ENCODE peak calls at places on chromosome 1, in five cellular contexts. O is hypothalamus; K is NCI-H774; V is stimulated activated CD8-positive, alpha-beta memory T cell treated with anti-CD3 and anti-CD28 coated beads, Interleukin-4, amount 100 ng/mL, for 1 hour; T is heart left ventricle. F is an unnamed sample.

GRCh38 chr1:47183308-47184089 is 6.3 kb downstream of the PDZK1IP1 start:
- DNase-seq in O (no peak), K (no peak), V (no peak), T (no peak), F (no peak)

GRCh38 chr1:44568128-44568900 is 106.0 kb downstream of the TMEM53 start:
- DNase-seq in O (no peak), K (no peak), V (no peak), T (no peak), F (no peak)

GRCh38 chr1:204465469-204466415 is 28.9 kb downstream of the PIK3C2B start:
- DNase-seq in O (no peak), K (no peak), V (no peak), T (no peak), F (no peak)

GRCh38 chr1:62076286-62076685 is 118.4 kb upstream of the L1TD1 start:
- DNase-seq in O (no peak), K (no peak), V (no peak), T (no peak), F (no peak)

GRCh38 chr1:110634455-110635281 is 28.5 kb upstream of the KCNA2 start:
- DNase-seq in O (no peak), K (no peak), V (no peak), T (peak; percentile 91), F (peak; percentile 35)

GRCh38 chr1:178938959-178939317 is 68.1 kb upstream of the ANGPTL1 start:
- DNase-seq in O (no peak), K (no peak), V (no peak), T (peak; percentile 87), F (no peak)

GRCh38 chr1:86825294-86825693 is 88.6 kb downstream of the SELENOF start:
- DNase-seq in O (no peak), K (no peak), V (no peak), T (no peak), F (no peak)

GRCh38 chr1:6625579-6626149 is 996 bp downstream of the THAP3 start:
- DNase-seq in O (no peak), K (no peak), V (no peak), T (no peak), F (peak; percentile 24)

GRCh38 chr1:26574690-26575349 is 45.3 kb downstream of the RPS6KA1 start:
- DNase-seq in O (no peak), K (no peak), V (no peak), T (no peak), F (no peak)

GRCh38 chr1:7473223-7474142 is 297.6 kb upstream of the VAMP3 start:
- DNase-seq in O (no peak), K (no peak), V (no peak), T (no peak), F (no peak)

GRCh38 chr1:219174672-219175564 is 1.2 kb downstream of the LYPLAL1 start:
- DNase-seq in O (no peak), K (no peak), V (no peak), T (no peak), F (no peak)

GRCh38 chr1:221035680-221036153 is 156.5 kb downstream of the HLX start:
- DNase-seq in O (no peak), K (no peak), V (no peak), T (no peak), F (no peak)

GRCh38 chr1:40780678-40781613 is 2.6 kb upstream of the KCNQ4 start:
- DNase-seq in O (no peak), K (no peak), V (no peak), T (peak; percentile 13), F (no peak)

GRCh38 chr1:205188132-205188531 is 23.4 kb downstream of the DSTYK start:
- DNase-seq in O (no peak), K (no peak), V (no peak), T (no peak), F (no peak)

GRCh38 chr1:116360435-116361173 is 12.4 kb upstream of the ATP1A1 start:
- DNase-seq in O (no peak), K (no peak), V (no peak), T (no peak), F (no peak)

GRCh38 chr1:171245458-171246064 is 2.7 kb upstream of the FMO1 start:
- DNase-seq in O (no peak), K (no peak), V (no peak), T (no peak), F (no peak)

GRCh38 chr1:98077691-98078090 is 156.9 kb upstream of the DPYD start:
- DNase-seq in O (no peak), K (no peak), V (no peak), T (no peak), F (no peak)

GRCh38 chr1:227885648-227886502 is 61.9 kb downstream of the WNT9A start:
- DNase-seq in O (no peak), K (no peak), V (no peak), T (peak; percentile 84), F (no peak)

GRCh38 chr1:241637604-241638003 is 2.6 kb downstream of the CHML start:
- DNase-seq in O (no peak), K (no peak), V (no peak), T (no peak), F (no peak)

GRCh38 chr1:161192476-161193465 is 6.1 kb downstream of the ADAMTS4 start:
- DNase-seq in O (no peak), K (peak; percentile 35), V (no peak), T (no peak), F (peak; percentile 84)

GRCh38 chr1:9388628-9389184 is 96.0 kb downstream of the SPSB1 start:
- DNase-seq in O (no peak), K (no peak), V (no peak), T (no peak), F (no peak)

GRCh38 chr1:234604726-234605492 is 5.1 kb downstream of the IRF2BP2 start:
- DNase-seq in O (no peak), K (no peak), V (no peak), T (no peak), F (no peak)

GRCh38 chr1:89939059-89939570 is 55.8 kb upstream of the ZNF326 start:
- DNase-seq in O (no peak), K (no peak), V (no peak), T (no peak), F (peak; percentile 68)

GRCh38 chr1:86938450-86938849 is 24.0 kb downstream of the HS2ST1 start:
- DNase-seq in O (no peak), K (no peak), V (no peak), T (no peak), F (no peak)

GRCh38 chr1:33517596-33518250 is 45.3 kb downstream of the ZSCAN20 start:
- DNase-seq in O (no peak), K (no peak), V (no peak), T (no peak), F (no peak)

GRCh38 chr1:145706282-145706681 is 886 bp downstream of the PDZK1 start:
- DNase-seq in O (no peak), K (no peak), V (no peak), T (no peak), F (no peak)

GRCh38 chr1:7878027-7878426 is 25.2 kb upstream of the UTS2 start:
- DNase-seq in O (no peak), K (no peak), V (no peak), T (no peak), F (no peak)

GRCh38 chr1:11590395-11590794 is 63.8 kb downstream of the FBXO2 start:
- DNase-seq in O (no peak), K (no peak), V (no peak), T (no peak), F (no peak)

GRCh38 chr1:40451238-40451585 is 936 bp downstream of the ZFP69B start:
- DNase-seq in O (no peak), K (no peak), V (no peak), T (no peak), F (no peak)

GRCh38 chr1:168148916-168149315 is 12.2 kb upstream of the GPR161 start:
- DNase-seq in O (no peak), K (no peak), V (no peak), T (no peak), F (no peak)